ENCODE peak calls at places on chromosome 1, in six cellular contexts. E is NCI-H345; H is activated CD4-positive, alpha-beta T cell treated with anti-CD3 and anti-CD28 coated beads, Interleukin-2, amount 10 ng/mL, durations not matched to agents 7 days and 5 days; Q is activated B cell treated with CpG ODN at 0.5 μM for 24 hours; Z is stimulated activated CD8-positive, alpha-beta memory T cell treated with anti-CD3 and anti-CD28 coated beads, Interleukin-4, amount 100 ng/mL, for 48 hours; G is endothelial cell. X is an unnamed sample.

GRCh38 chr1:213095467-213095866 is 44.4 kb downstream of the RPS6KC1 start:
- DNase-seq in E (no peak), H (no peak), Q (no peak), Z (no peak), G (no peak), X (no peak)

GRCh38 chr1:30342535-30343141 is 380.7 kb downstream of the MATN1 start:
- DNase-seq in E (no peak), H (no peak), Q (no peak), Z (no peak), G (no peak), X (no peak)

GRCh38 chr1:1021010-1021845 is 1.3 kb downstream of the AGRN start:
- DNase-seq in E (peak), H (no peak), Q (no peak), Z (no peak), G (no peak), X (peak)

GRCh38 chr1:154623358-154623757 is 15.4 kb upstream of the ADAR start:
- DNase-seq in E (no peak), H (no peak), Q (no peak), Z (no peak), G (no peak), X (no peak)

GRCh38 chr1:97759078-97759477 is 161.8 kb downstream of the DPYD start:
- DNase-seq in E (no peak), H (no peak), Q (no peak), Z (no peak), G (no peak), X (no peak)

GRCh38 chr1:191577213-191577612 is 581.0 kb upstream of the RGS18 start:
- DNase-seq in E (no peak), H (no peak), Q (no peak), Z (no peak), G (no peak), X (no peak)

GRCh38 chr1:8083739-8084484 is 57.8 kb upstream of the ERRFI1 start:
- DNase-seq in E (no peak), H (no peak), Q (no peak), Z (no peak), G (peak), X (no peak)

GRCh38 chr1:27122652-27123051 is 32.3 kb downstream of the SLC9A1 start:
- DNase-seq in E (peak), H (no peak), Q (no peak), Z (no peak), G (no peak), X (peak)

GRCh38 chr1:165434264-165434663 is 10.7 kb downstream of the RXRG start:
- DNase-seq in E (peak), H (no peak), Q (no peak), Z (no peak), G (no peak), X (no peak)

GRCh38 chr1:234972411-234973191 is 156.0 kb downstream of the TOMM20 start:
- DNase-seq in E (no peak), H (no peak), Q (no peak), Z (peak), G (no peak), X (no peak)

GRCh38 chr1:147491098-147491497 is 50.2 kb upstream of the BCL9 start:
- DNase-seq in E (no peak), H (no peak), Q (no peak), Z (no peak), G (no peak), X (no peak)

GRCh38 chr1:231241751-231242150 is 739 bp downstream of the GNPAT start:
- DNase-seq in E (peak), H (peak), Q (no peak), Z (peak), G (peak), X (peak)

GRCh38 chr1:55833452-55834160 is 618.4 kb upstream of the USP24 start:
- DNase-seq in E (no peak), H (no peak), Q (no peak), Z (no peak), G (no peak), X (no peak)